ENCODE peak calls at places on chromosomes 16 and 17, in five cellular contexts. M is NCI-H1105; Y is RCC 7860; A is stimulated activated CD4-positive, alpha-beta T cell treated with anti-CD3 and anti-CD28 coated beads, Interleukin-4, amount 100 ng/mL, for 1 hour; F is lung microvascular endothelial cell. O is an unnamed sample.

GRCh38 chr17:76405967-76406647 is 21.7 kb downstream of the SPHK1 start:
- DNase-seq in Y (no peak), M (peak; percentile 85), A (no peak), F (no peak), O (peak; percentile 89)

GRCh38 chr16:28193530-28194423 is 18.0 kb downstream of the XPO6 start:
- DNase-seq in F (peak; percentile 59), A (peak; percentile 26), M (no peak), Y (peak; percentile 59), O (no peak)

GRCh38 chr17:65027305-65027704 is 29.2 kb downstream of the GNA13 start:
- DNase-seq in A (peak; percentile 51), F (peak; percentile 83), Y (peak; percentile 69), M (no peak), O (no peak)

GRCh38 chr17:50426814-50427787 is 1.1 kb downstream of the ACSF2 start:
- DNase-seq in Y (peak; percentile 20), M (no peak), F (peak; percentile 63), A (peak; percentile 9), O (peak; percentile 55)

GRCh38 chr17:79070266-79070880 is 4.3 kb upstream of the ENGASE start:
- DNase-seq in A (no peak), Y (no peak), M (no peak), F (no peak), O (no peak)

GRCh38 chr16:67445126-67445426 is 14.2 kb downstream of the HSD11B2 start:
- DNase-seq in F (no peak), A (no peak), M (no peak), Y (no peak), O (no peak)

GRCh38 chr17:76683011-76683755 is 27.6 kb downstream of the MXRA7 start:
- DNase-seq in M (no peak), F (no peak), Y (no peak), A (no peak), O (no peak)

GRCh38 chr17:72104863-72105234 is 16.0 kb upstream of the SOX9 start:
- DNase-seq in F (no peak), M (no peak), Y (no peak), A (no peak), O (no peak)

GRCh38 chr17:81349397-81350319 is 45.6 kb upstream of the BAHCC1 start:
- DNase-seq in M (no peak), F (peak; percentile 38), A (no peak), Y (no peak), O (peak; percentile 75)

GRCh38 chr16:73405851-73406250 is 357.9 kb upstream of the ZFHX3 start:
- DNase-seq in F (no peak), Y (no peak), M (no peak), A (no peak), O (no peak)

GRCh38 chr16:58518083-58518979 is 3.0 kb downstream of the SETD6 start:
- DNase-seq in Y (no peak), A (no peak), F (no peak), M (no peak), O (no peak)

O was measured in NCI-H510A treated with DMSO at 0.1 percent for 48 hours.